ENCODE peak calls at places on chromosomes 13 and 19, in seven cellular contexts. F is SK-N-SH, L is HCT116, Q is HepG2, B is H1, D is GM12878, N is K562. R is an unnamed sample.
A peak's percentile ranks its signal among the peaks of the same experiment; 100 is the strongest.

GRCh38 chr13:91930687-91931086 is 532.3 kb downstream of the GPC5 start:
- DNase-seq in B (no peak), L (no peak), F (no peak), Q (no peak), N (no peak), D (no peak), R (no peak)

GRCh38 chr13:50127017-50127725 is 111.9 kb downstream of the KCNRG start:
- DNase-seq in D (no peak), B (peak; percentile 71), F (no peak), N (no peak), Q (no peak), L (no peak), R (no peak)

GRCh38 chr13:97630725-97631124 is 196.8 kb downstream of the RAP2A start:
- DNase-seq in F (no peak), B (no peak), Q (no peak), D (no peak), N (no peak), L (no peak), R (no peak)

GRCh38 chr19:13954185-13954584 is 1.9 kb downstream of the DCAF15 start:
- DNase-seq in D (no peak), L (no peak), F (no peak), Q (no peak), N (no peak), B (no peak), R (no peak)

GRCh38 chr19:48418317-48419064 is 25.0 kb downstream of the GRIN2D start:
- DNase-seq in Q (no peak), L (no peak), F (no peak), N (peak; percentile 46), D (no peak), B (no peak), R (no peak)

GRCh38 chr13:54337526-54337925 is 1308.9 kb downstream of the OLFM4 start:
- DNase-seq in Q (no peak), B (no peak), L (no peak), D (no peak), N (no peak), F (no peak), R (no peak)

GRCh38 chr19:2797280-2797679 is 12.0 kb downstream of the THOP1 start:
- DNase-seq in F (no peak), L (no peak), B (no peak), D (no peak), N (no peak), Q (no peak), R (no peak)

GRCh38 chr19:42284066-42284501 is 15.0 kb downstream of the CIC start:
- DNase-seq in F (peak; percentile 95), N (peak; percentile 86), Q (no peak), D (no peak), B (no peak), L (no peak), R (peak; percentile 68)

GRCh38 chr13:78067290-78067689 is 148.7 kb upstream of the EDNRB start:
- DNase-seq in F (no peak), N (no peak), D (no peak), L (no peak), Q (no peak), B (no peak), R (no peak)

GRCh38 chr13:30796132-30796832 is 60.9 kb downstream of the ALOX5AP start:
- DNase-seq in N (no peak), Q (no peak), D (peak; percentile 45), L (no peak), B (no peak), F (no peak), R (no peak)

GRCh38 chr13:25879466-25879865 is 172.3 kb downstream of the SHISA2 start:
- DNase-seq in B (no peak), F (no peak), Q (no peak), L (no peak), D (no peak), N (no peak), R (no peak)

GRCh38 chr19:11539495-11540365 is 1.1 kb downstream of the CNN1 start:
- DNase-seq in L (no peak), N (peak; percentile 88), D (no peak), Q (no peak), F (peak; percentile 83), B (peak; percentile 63), R (no peak)

GRCh38 chr19:3336680-3337523 is 29.5 kb upstream of the NFIC start:
- DNase-seq in N (no peak), B (no peak), Q (peak; percentile 24), F (peak; percentile 76), L (no peak), D (no peak), R (no peak)

GRCh38 chr19:15633122-15633521 is 7.6 kb upstream of the CYP4F3 start:
- DNase-seq in N (no peak), Q (no peak), D (no peak), F (no peak), B (no peak), L (no peak), R (no peak)

GRCh38 chr19:590750-591098 is 1.0 kb downstream of the HCN2 start:
- DNase-seq in N (no peak), Q (no peak), L (no peak), D (no peak), B (no peak), F (no peak), R (no peak)

GRCh38 chr19:43425567-43426392 is 11.1 kb downstream of the TEX101 start:
- DNase-seq in D (no peak), N (no peak), L (peak; percentile 18), F (no peak), B (no peak), Q (no peak), R (no peak)

GRCh38 chr13:66210677-66211076 is 1019.5 kb downstream of the PCDH9 start:
- DNase-seq in Q (no peak), B (no peak), L (peak; percentile 63), F (no peak), D (no peak), N (no peak), R (no peak)

GRCh38 chr19:54551950-54552912 is 21.4 kb upstream of the LILRA2 start:
- DNase-seq in Q (no peak), B (no peak), L (no peak), F (no peak), D (peak; percentile 40), N (no peak), R (no peak)

GRCh38 chr13:79628463-79628862 is 147.5 kb downstream of the NDFIP2 start:
- DNase-seq in N (no peak), D (no peak), Q (no peak), F (peak; percentile 24), L (no peak), B (no peak), R (no peak)

GRCh38 chr19:44875666-44876418 is 15.2 kb upstream of the TOMM40 start:
- DNase-seq in F (no peak), L (no peak), Q (no peak), B (no peak), N (no peak), D (no peak), R (no peak)

GRCh38 chr19:58554494-58555368 is at the start of gene CHMP2A:
- DNase-seq in N (peak; percentile 89), L (peak; percentile 93), D (peak; percentile 85), B (peak; percentile 99), Q (peak; percentile 84), F (peak; percentile 96), R (peak; percentile 95)

GRCh38 chr19:42635233-42635539 is 40.5 kb upstream of the CEACAM8 start:
- DNase-seq in B (no peak), N (no peak), D (no peak), F (no peak), Q (no peak), L (no peak), R (no peak)

DNA sequence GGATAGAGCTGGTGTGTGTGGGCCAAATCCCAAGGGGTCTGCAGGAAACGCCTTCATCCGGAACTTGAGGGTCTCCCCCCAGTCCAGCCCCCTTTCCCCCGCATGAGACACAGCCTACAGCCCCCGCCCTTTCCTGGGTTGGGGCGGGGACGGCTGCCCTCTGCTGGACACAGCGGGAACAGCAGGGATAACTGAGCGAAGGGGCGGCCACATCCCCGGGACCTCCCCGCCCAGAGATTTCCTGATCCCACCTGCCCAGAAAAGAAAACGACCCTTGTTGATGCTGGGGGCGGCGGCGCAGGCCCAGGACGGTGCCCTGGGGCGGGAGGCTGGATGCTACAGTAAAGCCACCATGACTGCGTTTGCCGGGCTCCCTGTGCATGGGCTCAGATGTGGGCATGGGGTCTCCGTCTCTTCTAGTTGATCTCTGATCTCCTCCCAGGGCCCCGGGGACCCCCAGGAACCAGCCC is 14.2 kb downstream of the ONECUT3 start:
- DNase-seq in F (peak; percentile 96), D (no peak), N (peak; percentile 89), L (no peak), Q (no peak), B (peak; percentile 95), R (no peak)
- TF ChIP-seq JUND in F (no peak), D (no peak), N (peak; percentile 33), L (no peak), Q (no peak), B (no peak), R (no peak)

GRCh38 chr13:110546933-110547332 is 14.6 kb downstream of the RAB20 start:
- DNase-seq in N (no peak), Q (peak; percentile 80), F (no peak), D (no peak), B (no peak), L (peak; percentile 84), R (peak; percentile 93)
- TF ChIP-seq JUND in N (no peak), Q (no peak), F (peak; percentile 69), D (no peak), B (no peak), L (peak; percentile 85), R (no peak)

GRCh38 chr19:5563941-5564612 is 3.7 kb downstream of the TINCR start:
- DNase-seq in F (peak; percentile 60), L (no peak), D (no peak), B (no peak), N (no peak), Q (no peak), R (peak; percentile 71)
- TF ChIP-seq JUND in F (no peak), L (no peak), D (no peak), B (no peak), N (no peak), Q (no peak), R (no peak)

GRCh38 chr13:23811366-23812027 is 77.7 kb downstream of the MIPEP start:
- DNase-seq in N (no peak), D (no peak), F (no peak), L (no peak), B (no peak), Q (no peak), R (no peak)

GRCh38 chr13:23813635-23814034 is 75.6 kb downstream of the MIPEP start:
- DNase-seq in L (no peak), Q (no peak), F (peak; percentile 26), D (no peak), N (no peak), B (no peak), R (no peak)

GRCh38 chr13:23808803-23809202 is 80.4 kb downstream of the MIPEP start:
- DNase-seq in N (no peak), D (no peak), B (no peak), L (no peak), Q (no peak), F (no peak), R (no peak)

GRCh38 chr13:23806874-23807522 is 82.2 kb downstream of the MIPEP start:
- DNase-seq in N (no peak), L (no peak), D (no peak), B (no peak), Q (no peak), F (no peak), R (no peak)

DNA sequence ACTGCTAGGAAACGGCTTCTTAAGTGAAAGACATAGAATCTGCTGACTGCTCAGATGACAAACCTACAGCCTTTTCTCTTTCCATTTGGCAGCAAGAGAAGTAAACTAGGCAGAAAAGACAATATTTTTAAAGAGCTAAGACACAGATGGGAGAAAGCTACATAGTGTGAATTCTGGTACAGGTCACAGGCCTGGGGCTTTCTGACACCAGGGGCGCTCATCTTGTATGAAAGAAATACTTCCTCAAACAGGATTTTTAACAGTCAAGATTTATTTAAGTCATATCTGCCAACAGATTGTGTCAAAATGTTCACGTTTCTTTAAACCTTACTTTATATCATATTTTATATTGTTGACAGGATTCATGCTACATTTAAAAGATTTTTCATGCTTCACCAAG is 78.4 kb downstream of the MIPEP start:
- DNase-seq in N (no peak), Q (no peak), F (no peak), D (no peak), B (no peak), L (no peak), R (no peak)
- TF ChIP-seq JUND in N (no peak), Q (no peak), F (no peak), D (no peak), B (no peak), L (no peak), R (no peak)